ENCODE peak calls at places on chromosomes 2 and 18, in seven cellular contexts. W is heart right ventricle, J is upper lobe of right lung, G is hepatocyte, V is cardiac muscle cell, X is AG10803, E is retinal pigment epithelial cell. I is an unnamed sample.
A peak's percentile ranks its signal among the peaks of the same experiment; 100 is the strongest.

GRCh38 chr2:67043781-67044478 is 353.2 kb upstream of the ETAA1 start:
- DNase-seq in W (no peak), G (no peak), E (no peak), J (no peak), X (no peak), V (no peak), I (no peak)

GRCh38 chr2:197134206-197134605 is 176.4 kb downstream of the ANKRD44 start:
- DNase-seq in J (no peak), W (no peak), X (no peak), G (no peak), V (no peak), E (no peak), I (no peak)

GRCh38 chr2:75035444-75036353 is 77.3 kb downstream of the POLE4 start:
- DNase-seq in E (no peak), J (no peak), W (no peak), V (peak; percentile 90), G (no peak), X (peak; percentile 25), I (no peak)

GRCh38 chr2:12110074-12110473 is 363.6 kb downstream of the LPIN1 start:
- DNase-seq in G (no peak), E (no peak), V (peak; percentile 13), W (no peak), X (peak; percentile 28), J (no peak), I (no peak)

GRCh38 chr2:205685314-205686230 is 3.3 kb downstream of the NRP2 start:
- DNase-seq in W (no peak), J (peak; percentile 79), X (peak; percentile 56), V (peak; percentile 68), E (no peak), G (no peak), I (no peak)

GRCh38 chr2:237474511-237474911 is 12.5 kb upstream of the MLPH start:
- DNase-seq in J (no peak), W (peak; percentile 65), X (no peak), G (no peak), V (peak; percentile 69), E (no peak), I (no peak)

GRCh38 chr2:202034249-202035088 is 814 bp downstream of the FZD7 start:
- DNase-seq in V (peak; percentile 50), J (peak; percentile 76), E (no peak), W (no peak), X (no peak), G (peak; percentile 68), I (no peak)

GRCh38 chr2:179595284-179595683 is 266.1 kb downstream of the ZNF385B start:
- DNase-seq in V (no peak), G (no peak), X (no peak), W (no peak), E (no peak), J (no peak), I (no peak)

GRCh38 chr2:1032030-1032429 is 81.4 kb downstream of the SNTG2 start:
- DNase-seq in X (no peak), J (no peak), V (no peak), G (no peak), W (no peak), E (no peak), I (no peak)

GRCh38 chr2:100819365-100820345 is at the start of gene NPAS2:
- DNase-seq in V (peak; percentile 79), E (no peak), G (peak; percentile 78), W (peak; percentile 33), X (peak; percentile 47), J (peak; percentile 67), I (no peak)

DNA sequence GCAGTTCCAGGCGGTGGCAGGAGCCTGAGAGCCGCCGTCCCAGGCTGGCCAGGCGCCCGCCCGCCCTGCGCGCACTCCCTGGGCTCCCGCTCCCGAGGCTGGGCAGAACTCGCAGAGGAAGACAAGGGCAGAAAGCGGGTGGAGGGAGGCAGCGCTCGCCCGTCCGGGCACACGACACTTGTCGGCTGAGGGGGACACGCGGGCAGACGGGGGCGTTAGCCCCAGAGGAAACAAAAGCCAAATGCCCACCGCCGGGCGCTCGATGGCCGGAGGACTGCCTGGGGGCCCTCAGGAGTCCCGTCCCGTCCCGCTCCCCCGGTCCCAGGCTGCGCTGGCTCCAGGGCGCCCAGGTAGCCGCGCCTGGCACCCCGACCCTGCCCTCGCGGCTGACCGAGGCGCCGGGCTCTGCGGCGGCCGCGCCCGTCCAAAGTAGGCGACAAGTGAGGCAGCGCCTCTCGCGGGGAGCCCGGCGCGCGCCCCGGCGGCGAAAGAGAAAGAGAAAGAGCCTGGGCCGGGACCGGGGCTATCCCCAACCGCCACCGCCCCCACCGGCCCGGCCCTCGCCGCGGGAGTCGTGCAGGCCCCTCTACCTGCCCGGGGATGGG is 491 bp downstream of the L3MBTL4 start:
- DNase-seq in G (peak; percentile 80), W (peak; percentile 63), E (no peak), V (peak; percentile 23), J (peak; percentile 92), X (no peak), I (no peak)
- TF ChIP-seq CTCF in G (peak; percentile 14), W (no peak), E (no peak), V (no peak), J (peak; percentile 26), X (no peak), I (no peak)

GRCh38 chr2:44139741-44140140 is 28.9 kb upstream of the PPM1B start:
- DNase-seq in X (no peak), W (no peak), V (no peak), E (no peak), G (no peak), J (no peak), I (no peak)
- H3K4me3 ChIP-seq in X (no peak overlapping the region), W (no peak overlapping the region), V (no peak overlapping the region), E (no peak overlapping the region), G (no peak overlapping the region), J (no peak overlapping the region), I (no peak overlapping the region)

GRCh38 chr18:68865021-68865420 is 67.1 kb downstream of the CCDC102B start:
- DNase-seq in E (no peak), W (no peak), X (no peak), G (no peak), V (no peak), J (no peak), I (no peak)
- TF ChIP-seq CTCF in E (no peak), W (no peak), X (no peak), G (no peak), V (no peak), J (no peak), I (no peak)

DNA sequence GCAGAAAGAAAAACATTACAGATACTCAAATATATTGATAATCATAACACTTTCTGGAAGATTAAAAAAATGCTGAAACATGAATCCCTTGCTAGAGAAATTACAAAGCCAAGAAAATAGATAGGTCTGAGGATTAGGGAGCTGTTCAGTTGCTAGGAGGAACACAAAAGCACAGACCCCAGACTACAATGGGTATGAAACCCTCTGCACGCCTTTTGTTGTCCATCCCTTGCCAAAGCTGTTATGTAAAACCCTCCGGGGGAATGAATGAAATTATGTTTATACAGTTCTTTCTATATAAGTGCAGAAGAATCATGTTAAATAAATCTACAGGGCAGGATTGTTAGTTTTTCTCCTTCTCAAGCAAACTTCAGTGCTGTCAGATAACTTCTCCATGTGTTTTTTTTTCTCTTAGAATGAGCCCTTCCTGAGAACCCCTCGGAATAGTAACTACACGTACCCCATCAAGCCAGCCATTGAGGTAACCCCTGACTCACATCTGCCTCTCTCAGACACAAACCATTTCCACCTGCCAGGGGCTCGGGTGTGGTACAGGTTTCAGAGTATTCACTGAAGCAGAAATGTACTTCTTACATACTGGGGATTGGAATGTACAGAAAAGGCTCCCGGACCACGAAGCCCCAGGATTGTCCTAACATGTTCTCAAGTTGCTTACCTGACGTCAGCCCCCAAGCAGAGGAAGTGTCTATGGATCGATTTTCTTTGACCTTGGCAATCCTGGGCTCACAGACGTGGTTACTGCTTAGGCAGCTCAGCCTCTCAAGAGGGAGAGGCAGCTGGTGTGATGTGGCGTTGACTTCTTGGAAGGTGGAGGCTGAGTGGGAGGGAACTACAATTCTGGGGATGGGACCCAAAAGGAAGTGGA is 118.0 kb downstream of the PLB1 start:
- DNase-seq in J (no peak), W (no peak), V (no peak), X (no peak), G (peak; percentile 67), E (peak; percentile 83), I (no peak)
- H3K4me3 ChIP-seq in J (no peak overlapping the region), W (no peak overlapping the region), V (no peak overlapping the region), X (no peak overlapping the region), G (no peak overlapping the region), E (no peak overlapping the region), I (no peak overlapping the region)

GRCh38 chr2:180952082-180952481 is 28.3 kb upstream of the UBE2E3 start:
- DNase-seq in G (no peak), J (no peak), X (no peak), E (no peak), W (no peak), V (no peak), I (no peak)

GRCh38 chr2:180943275-180943674 is 37.1 kb upstream of the UBE2E3 start:
- DNase-seq in J (no peak), G (no peak), X (no peak), V (no peak), W (no peak), E (no peak), I (no peak)

GRCh38 chr2:180952731-180953336 is 27.6 kb upstream of the UBE2E3 start:
- DNase-seq in G (no peak), E (no peak), V (no peak), J (no peak), X (no peak), W (no peak), I (no peak)

GRCh38 chr2:180944372-180944771 is 36.0 kb upstream of the UBE2E3 start:
- DNase-seq in V (no peak), E (no peak), J (no peak), G (no peak), W (no peak), X (no peak), I (no peak)

DNA sequence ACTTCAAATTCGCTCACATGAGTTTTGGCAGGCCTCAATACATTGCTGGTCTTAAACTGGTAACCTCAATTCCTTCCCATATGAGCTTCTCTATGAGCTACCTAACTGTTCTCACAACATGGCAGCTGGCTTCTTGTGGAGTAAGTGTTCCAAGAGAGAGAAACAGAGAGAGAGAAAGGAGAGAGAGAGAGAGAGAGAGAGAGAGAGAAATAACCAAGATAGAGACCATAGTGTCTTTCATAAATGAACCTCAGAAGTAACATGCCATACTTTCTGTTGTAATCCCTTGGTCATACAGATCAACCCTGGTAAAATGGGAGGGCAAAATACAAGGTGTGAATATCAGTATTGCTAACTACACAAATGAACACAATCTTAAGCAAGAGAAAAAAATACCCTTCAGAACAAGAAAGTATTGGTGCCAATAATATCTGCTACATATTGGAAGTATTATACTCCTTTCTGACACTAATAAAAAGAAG is 33.2 kb upstream of the UBE2E3 start:
- DNase-seq in E (no peak), J (no peak), X (no peak), W (no peak), G (no peak), V (no peak), I (no peak)
- TF ChIP-seq CTCF in E (no peak), J (no peak), X (no peak), W (no peak), G (no peak), V (no peak), I (no peak)